ENCODE peak calls at places on chromosomes 3 and 15, in ten cellular contexts. B is ascending aorta; Z is OCI-LY7; G is CD8-positive, alpha-beta T cell; V is AG04450; K is transverse colon; P is HFFc6; R is endothelial cell; N is GM12865; J is IMR-90. X is an unnamed sample.

GRCh38 chr3:172042136-172042535 is 2.8 kb downstream of the FNDC3B start:
- DNase-seq in B (no peak), Z (no peak), G (no peak), V (no peak), K (no peak), P (peak; percentile 31), R (no peak), N (no peak), J (no peak), X (no peak)

GRCh38 chr15:40618906-40619305 is 24.9 kb downstream of the KNL1 start:
- DNase-seq in B (no peak), Z (no peak), G (no peak), V (no peak), K (no peak), P (no peak), R (no peak), N (no peak), J (peak; percentile 8), X (no peak)

GRCh38 chr3:168884353-168884903 is 779.1 kb downstream of the MECOM start:
- DNase-seq in B (peak; percentile 70), Z (no peak), G (no peak), V (peak; percentile 48), K (peak; percentile 22), P (peak; percentile 94), R (no peak), N (no peak), J (peak; percentile 87), X (no peak)

GRCh38 chr15:47885921-47886320 is 168.6 kb downstream of the SEMA6D start:
- DNase-seq in B (no peak), Z (no peak), G (no peak), V (no peak), K (no peak), P (peak; percentile 12), R (no peak), N (no peak), J (peak; percentile 28), X (no peak)

GRCh38 chr15:29596266-29596665 is 226.0 kb downstream of the TJP1 start:
- DNase-seq in B (no peak), Z (peak; percentile 2), G (no peak), V (no peak), K (no peak), P (peak; percentile 48), R (no peak), N (no peak), J (peak; percentile 45), X (no peak)

GRCh38 chr15:91866371-91866905 is 12.9 kb downstream of the SLCO3A1 start:
- DNase-seq in B (no peak), Z (no peak), G (no peak), V (no peak), K (no peak), P (no peak), R (no peak), N (no peak), J (peak; percentile 22), X (no peak)

GRCh38 chr3:149969110-149969944 is 1.4 kb downstream of the PFN2 start:
- DNase-seq in B (peak; percentile 81), Z (no peak), G (no peak), V (peak; percentile 68), K (peak; percentile 31), P (peak; percentile 72), R (peak; percentile 55), N (no peak), J (peak; percentile 87), X (no peak)

GRCh38 chr3:111253733-111254132 is 182.1 kb downstream of the NECTIN3 start:
- DNase-seq in B (no peak), Z (no peak), G (no peak), V (no peak), K (no peak), P (no peak), R (no peak), N (no peak), J (no peak), X (no peak)

GRCh38 chr3:50648297-50648696 is 26.4 kb upstream of the DOCK3 start:
- DNase-seq in B (no peak), Z (no peak), G (no peak), V (no peak), K (no peak), P (peak; percentile 20), R (no peak), N (no peak), J (peak; percentile 21), X (no peak)

GRCh38 chr15:101348643-101349496 is 53.8 kb upstream of the SNRPA1 start:
- DNase-seq in B (no peak), Z (no peak), G (no peak), V (no peak), K (peak; percentile 29), P (no peak), R (no peak), N (no peak), J (no peak), X (no peak)

GRCh38 chr15:74182131-74182530 is 8.6 kb downstream of the ISLR start:
- DNase-seq in B (no peak), Z (no peak), G (no peak), V (no peak), K (no peak), P (no peak), R (no peak), N (no peak), J (no peak), X (no peak)

GRCh38 chr3:196868297-196868661 is 559 bp downstream of the SENP5 start:
- DNase-seq in B (peak; percentile 62), Z (peak; percentile 23), G (no peak), V (no peak), K (peak; percentile 17), P (no peak), R (peak; percentile 57), N (peak; percentile 47), J (peak; percentile 9), X (peak; percentile 39)

GRCh38 chr3:122513386-122514122 is 1.2 kb downstream of the KPNA1 start:
- DNase-seq in B (no peak), Z (no peak), G (no peak), V (no peak), K (no peak), P (no peak), R (no peak), N (no peak), J (peak; percentile 74), X (no peak)

GRCh38 chr3:143352850-143353550 is 233.4 kb downstream of the CHST2 start:
- DNase-seq in B (no peak), Z (no peak), G (no peak), V (no peak), K (no peak), P (no peak), R (no peak), N (no peak), J (no peak), X (no peak)

DNA sequence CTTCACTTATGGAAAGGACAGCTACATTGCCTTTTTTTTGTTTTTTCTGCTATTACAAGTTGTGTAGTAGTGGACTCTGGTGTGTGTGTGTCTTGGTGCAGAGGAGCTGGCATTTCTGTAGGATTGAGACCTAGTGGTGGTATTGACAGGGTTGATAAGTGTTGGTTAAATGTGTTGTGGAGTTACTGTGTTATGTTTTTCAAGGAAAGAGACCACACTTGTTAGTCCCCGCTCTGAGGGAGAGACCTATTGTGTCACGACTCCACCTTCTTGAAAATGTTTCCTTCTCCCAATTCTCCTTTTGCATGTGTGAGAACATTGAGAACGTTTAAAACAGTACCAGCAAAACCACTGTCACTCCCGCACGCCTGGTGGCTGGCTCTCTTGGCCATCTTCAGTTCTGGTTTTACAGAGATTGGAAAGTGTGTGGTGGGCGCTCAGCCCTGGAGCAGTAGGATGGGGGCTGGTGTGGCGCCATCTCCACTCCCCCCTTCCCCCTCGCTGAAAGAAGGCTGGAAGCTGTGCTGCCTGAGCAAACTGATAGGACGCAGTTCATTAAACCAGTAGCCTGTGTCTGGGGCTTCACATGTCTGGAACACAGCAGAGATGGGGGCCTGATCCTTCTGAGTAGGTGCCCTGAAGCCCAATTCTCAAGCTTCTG is 5.5 kb downstream of the KLF13 start:
- DNase-seq in B (no peak), Z (no peak), G (no peak), V (no peak), K (no peak), P (no peak), R (no peak), N (no peak), J (no peak), X (no peak)
- TF ChIP-seq CTCF in B (no peak), Z (no peak), G (no peak), V (no peak), K (no peak), P (no peak), R (no peak), N (no peak), J (no peak), X (no peak)

GRCh38 chr3:58299839-58300516 is 6.1 kb upstream of the RPP14 start:
- DNase-seq in B (no peak), Z (peak; percentile 45), G (no peak), V (peak; percentile 13), K (no peak), P (peak; percentile 33), R (no peak), N (peak; percentile 47), J (peak; percentile 73), X (no peak)
- TF ChIP-seq CTCF in B (peak; percentile 36), Z (peak; percentile 87), G (peak; percentile 13), V (peak; percentile 63), K (peak; percentile 48), P (peak; percentile 84), R (peak; percentile 64), N (peak; percentile 29), J (peak; percentile 85), X (peak; percentile 41)

GRCh38 chr3:34155108-34155507 is 356.7 kb downstream of the PDCD6IP start:
- DNase-seq in B (no peak), Z (no peak), G (no peak), V (no peak), K (no peak), P (no peak), R (no peak), N (no peak), J (no peak), X (no peak)
- TF ChIP-seq CTCF in B (no peak), Z (no peak), G (no peak), V (no peak), K (no peak), P (no peak), R (no peak), N (no peak), J (no peak), X (no peak)

GRCh38 chr3:125059488-125060245 is 3.9 kb upstream of the HEG1 start:
- DNase-seq in B (no peak), Z (no peak), G (no peak), V (no peak), K (no peak), P (peak; percentile 54), R (no peak), N (no peak), J (peak; percentile 37), X (no peak)
- TF ChIP-seq CTCF in B (no peak), Z (no peak), G (no peak), V (peak; percentile 30), K (no peak), P (peak; percentile 52), R (no peak), N (peak; percentile 2), J (no peak), X (no peak)

DNA sequence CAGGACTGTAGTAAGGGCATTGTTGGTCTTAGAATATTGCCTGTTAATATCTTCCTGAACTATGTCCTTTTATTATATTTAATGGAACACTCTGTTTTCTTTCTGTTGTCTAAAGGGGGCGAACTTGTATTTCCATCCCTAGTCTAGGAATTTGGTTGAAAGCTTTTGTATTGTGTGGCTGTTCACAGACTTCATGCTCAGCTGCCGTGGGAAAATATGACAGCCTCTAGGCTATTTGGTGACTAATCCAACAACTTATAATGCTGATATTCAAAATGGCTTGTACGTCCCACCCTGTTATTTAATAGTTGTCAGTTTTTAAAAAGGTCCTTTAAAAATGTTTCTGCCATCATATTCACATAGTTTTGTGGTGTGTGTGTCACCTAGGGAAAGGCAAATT is 202.6 kb downstream of the KLHL25 start:
- DNase-seq in B (no peak), Z (no peak), G (no peak), V (no peak), K (no peak), P (peak; percentile 89), R (no peak), N (no peak), J (peak; percentile 86), X (no peak)
- TF ChIP-seq CTCF in B (peak; percentile 14), Z (peak; percentile 38), G (no peak), V (peak; percentile 42), K (no peak), P (peak; percentile 69), R (no peak), N (no peak), J (peak; percentile 53), X (no peak)

X was measured in GM13976.